ENCODE peak calls at places on chromosomes 16 and 17, in five cellular contexts. M, N, F, L and G are unnamed samples.

GRCh38 chr17:55587608-55588139 is 76.4 kb upstream of the SMIM36 start:
- DNase-seq in M (no peak), N (no peak), L (peak), F (peak), G (peak)

GRCh38 chr16:83900611-83901010 is 1.7 kb downstream of the MLYCD start:
- DNase-seq in F (no peak), N (no peak), M (no peak), L (no peak), G (peak)

GRCh38 chr16:72406390-72406789 is 234.4 kb upstream of the PMFBP1 start:
- DNase-seq in L (no peak), M (no peak), F (no peak), N (no peak), G (no peak)

GRCh38 chr17:82051776-82052637 is at the start of the genes GPS1 and RFNG:
- DNase-seq in F (peak), M (no peak), N (peak), L (peak), G (peak)

GRCh38 chr17:34892864-34893263 is 68.4 kb downstream of the CCT6B start:
- DNase-seq in L (no peak), F (no peak), N (peak), M (no peak), G (no peak)

GRCh38 chr17:77148959-77149510 is 8.3 kb downstream of the SEC14L1 start:
- DNase-seq in F (no peak), M (no peak), L (no peak), N (no peak), G (no peak)

GRCh38 chr17:61337247-61337812 is 62.3 kb upstream of the TBX2 start:
- DNase-seq in F (peak), M (no peak), L (no peak), N (no peak), G (no peak)

GRCh38 chr17:20234266-20234665 is 225.1 kb downstream of the SPECC1 start:
- DNase-seq in N (no peak), L (no peak), M (no peak), F (no peak), G (no peak)

GRCh38 chr16:23424292-23424958 is 28.6 kb downstream of the COG7 start:
- DNase-seq in M (no peak), L (no peak), N (no peak), F (no peak), G (no peak)

GRCh38 chr16:57689772-57690558 is 4.6 kb upstream of the DRC7 start:
- DNase-seq in M (no peak), L (peak), F (no peak), N (no peak), G (no peak)

GRCh38 chr16:77618951-77619350 is 103.4 kb upstream of the NUDT7 start:
- DNase-seq in L (no peak), F (no peak), N (no peak), M (no peak), G (no peak)

GRCh38 chr17:42354956-42355843 is 33.0 kb downstream of the STAT3 start:
- DNase-seq in M (no peak), L (peak), F (peak), N (no peak), G (peak)

GRCh38 chr16:81623365-81624102 is 155.6 kb upstream of the PLCG2 start:
- DNase-seq in N (no peak), F (peak), L (peak), M (no peak), G (peak)

GRCh38 chr17:64786337-64786736 is 124.2 kb upstream of the SMURF2 start:
- DNase-seq in N (no peak), M (no peak), L (no peak), F (no peak), G (no peak)

GRCh38 chr16:89308391-89309333 is 91.2 kb downstream of the ZNF778 start:
- DNase-seq in L (no peak), N (no peak), F (no peak), M (no peak), G (no peak)

GRCh38 chr16:89289428-89290395 is 72.2 kb downstream of the ZNF778 start:
- DNase-seq in M (no peak), L (peak), N (peak), F (peak), G (peak)

GRCh38 chr16:11354733-11355574 is 9.7 kb downstream of the RMI2 start:
- DNase-seq in M (no peak), N (no peak), L (peak), F (peak), G (peak)

GRCh38 chr17:69714659-69715058 is 300.2 kb downstream of the MAP2K6 start:
- DNase-seq in N (no peak), F (no peak), L (peak), M (no peak), G (peak)

GRCh38 chr17:54991567-54991966 is 23.0 kb downstream of the STXBP4 start:
- DNase-seq in N (no peak), M (no peak), F (no peak), L (no peak), G (no peak)

GRCh38 chr17:27381007-27381501 is 75.2 kb upstream of the KSR1 start:
- DNase-seq in L (peak), N (peak), M (peak), F (peak), G (peak)

GRCh38 chr17:46977348-46977747 is 1.7 kb downstream of the RPRML start:
- DNase-seq in L (no peak), F (peak), M (no peak), N (peak), G (peak)

GRCh38 chr17:19766421-19767270 is 18.5 kb upstream of the ALDH3A1 start:
- DNase-seq in N (peak), F (peak), M (peak), L (peak), G (peak)

GRCh38 chr16:69867796-69868565 is 83.2 kb upstream of the CLEC18A start:
- DNase-seq in L (peak), M (no peak), N (no peak), F (no peak), G (peak)

GRCh38 chr17:65609749-65610148 is 48.3 kb upstream of the AXIN2 start:
- DNase-seq in L (peak), F (peak), N (no peak), M (no peak), G (peak)

GRCh38 chr17:74605361-74605760 is 13.3 kb upstream of the CD300LD start:
- DNase-seq in M (peak), N (no peak), L (peak), F (peak), G (peak)

GRCh38 chr16:68452176-68452575 is 3.9 kb upstream of the SMPD3 start:
- DNase-seq in N (no peak), F (no peak), M (no peak), L (no peak), G (peak)

GRCh38 chr16:52649870-52650269 is 102.9 kb upstream of the TOX3 start:
- DNase-seq in N (no peak), F (no peak), M (no peak), L (no peak), G (no peak)

GRCh38 chr16:794091-794842 is 5.8 kb downstream of the CHTF18 start:
- DNase-seq in N (no peak), L (no peak), M (no peak), F (no peak), G (no peak)

GRCh38 chr17:68020451-68020779 is 15.1 kb upstream of the KPNA2 start:
- DNase-seq in M (no peak), N (no peak), L (peak), F (no peak), G (no peak)

GRCh38 chr16:23745263-23745662 is 9.6 kb upstream of the CHP2 start:
- DNase-seq in F (no peak), L (no peak), M (no peak), N (no peak), G (no peak)

GRCh38 chr16:57279780-57280638 is 4.5 kb downstream of the PLLP start:
- DNase-seq in F (no peak), L (no peak), M (no peak), N (no peak), G (no peak)

GRCh38 chr17:80910043-80910442 is 81.6 kb upstream of the CHMP6 start:
- DNase-seq in L (no peak), N (no peak), F (no peak), M (no peak), G (no peak)
- TF ChIP-seq CTCF in L (no peak), N (no peak), F (no peak), M (no peak), G (no peak)

DNA sequence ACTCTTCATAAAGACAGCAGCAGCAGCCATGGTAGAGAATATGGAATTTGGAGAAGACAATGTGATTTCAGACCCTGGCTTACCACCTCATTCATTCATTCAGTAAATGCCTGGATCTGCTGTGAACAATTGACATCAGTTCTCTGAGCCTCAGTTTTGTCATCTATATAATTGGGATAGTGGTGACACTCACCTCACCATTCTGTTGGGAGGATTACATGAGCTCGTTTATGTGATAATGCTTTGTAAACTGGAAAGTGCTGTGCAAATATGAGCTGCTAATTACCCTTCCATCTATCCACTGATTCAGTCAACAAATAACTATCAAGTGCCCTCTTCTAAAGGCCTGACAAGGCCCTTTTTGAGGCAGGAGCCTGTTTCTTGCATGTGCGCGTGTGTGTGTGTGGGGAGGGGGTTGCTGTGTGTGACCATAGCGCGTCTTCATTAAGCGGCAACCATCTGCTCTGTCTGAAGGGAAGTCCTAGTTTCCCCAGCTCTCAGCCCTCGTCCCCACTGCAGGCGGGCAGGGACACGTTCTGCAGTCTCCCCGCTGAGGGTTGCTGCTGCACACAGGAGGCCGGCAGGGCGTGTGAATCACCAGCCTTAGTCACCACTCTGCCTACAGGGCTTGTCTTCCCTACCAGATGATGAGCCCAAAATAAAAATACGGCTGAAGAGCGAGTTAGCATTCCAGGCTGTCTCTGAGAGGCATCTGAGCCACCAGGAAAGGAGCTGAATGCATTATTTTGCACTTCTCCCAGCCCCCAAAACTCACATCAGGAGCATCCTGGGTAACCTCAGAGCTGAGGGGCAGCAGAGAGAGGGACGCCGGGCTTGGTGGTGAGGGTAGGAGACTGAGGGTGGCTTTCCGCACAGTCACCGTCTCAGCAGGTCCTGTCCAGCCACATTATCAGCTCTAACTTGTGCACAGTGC is 19.9 kb downstream of the ARL4D start:
- DNase-seq in N (no peak), L (peak), F (peak), M (no peak), G (peak)
- TF ChIP-seq CTCF in N (no peak), L (peak), F (no peak), M (no peak), G (no peak)

GRCh38 chr16:87933140-87933495 is 3.2 kb downstream of the CA5A start:
- DNase-seq in F (no peak), L (no peak), N (no peak), M (no peak), G (no peak)

GRCh38 chr16:87927195-87927562 is 9.2 kb downstream of the CA5A start:
- DNase-seq in F (no peak), L (no peak), M (no peak), N (no peak), G (no peak)

GRCh38 chr16:87931504-87931903 is 4.8 kb downstream of the CA5A start:
- DNase-seq in L (no peak), N (no peak), M (no peak), F (peak), G (peak)

GRCh38 chr16:87929986-87930385 is 6.3 kb downstream of the CA5A start:
- DNase-seq in L (no peak), F (no peak), M (no peak), N (no peak), G (no peak)

GRCh38 chr16:87930456-87930855 is 5.9 kb downstream of the CA5A start:
- DNase-seq in M (no peak), F (peak), N (no peak), L (no peak), G (peak)
- TF ChIP-seq CTCF in M (no peak), F (peak), N (peak), L (peak), G (peak)

GRCh38 chr17:16104189-16104588 is 104.6 kb downstream of the TTC19 start:
- DNase-seq in M (no peak), N (no peak), L (no peak), F (no peak), G (no peak)

GRCh38 chr17:16101440-16101839 is 101.8 kb downstream of the TTC19 start:
- DNase-seq in N (no peak), M (no peak), L (no peak), F (no peak), G (no peak)

GRCh38 chr17:16106161-16106891 is 106.7 kb downstream of the TTC19 start:
- DNase-seq in F (peak), M (no peak), L (peak), N (no peak), G (peak)

GRCh38 chr17:16100737-16101400 is 101.2 kb downstream of the TTC19 start:
- DNase-seq in M (no peak), N (no peak), F (peak), L (peak), G (peak)
- TF ChIP-seq CTCF in M (no peak), N (no peak), F (peak), L (no peak), G (peak)

GRCh38 chr17:50573866-50574571 is 13.5 kb downstream of the CACNA1G start:
- DNase-seq in N (no peak), L (no peak), M (no peak), F (no peak), G (no peak)

GRCh38 chr17:50576864-50577263 is 16.3 kb downstream of the CACNA1G start:
- DNase-seq in L (no peak), M (no peak), F (no peak), N (no peak), G (no peak)

GRCh38 chr17:50577451-50577954 is 17.0 kb downstream of the CACNA1G start:
- DNase-seq in M (no peak), F (no peak), N (no peak), L (no peak), G (no peak)

GRCh38 chr17:50578173-50578572 is 17.7 kb downstream of the CACNA1G start:
- DNase-seq in N (no peak), F (no peak), L (no peak), M (no peak), G (no peak)

DNA sequence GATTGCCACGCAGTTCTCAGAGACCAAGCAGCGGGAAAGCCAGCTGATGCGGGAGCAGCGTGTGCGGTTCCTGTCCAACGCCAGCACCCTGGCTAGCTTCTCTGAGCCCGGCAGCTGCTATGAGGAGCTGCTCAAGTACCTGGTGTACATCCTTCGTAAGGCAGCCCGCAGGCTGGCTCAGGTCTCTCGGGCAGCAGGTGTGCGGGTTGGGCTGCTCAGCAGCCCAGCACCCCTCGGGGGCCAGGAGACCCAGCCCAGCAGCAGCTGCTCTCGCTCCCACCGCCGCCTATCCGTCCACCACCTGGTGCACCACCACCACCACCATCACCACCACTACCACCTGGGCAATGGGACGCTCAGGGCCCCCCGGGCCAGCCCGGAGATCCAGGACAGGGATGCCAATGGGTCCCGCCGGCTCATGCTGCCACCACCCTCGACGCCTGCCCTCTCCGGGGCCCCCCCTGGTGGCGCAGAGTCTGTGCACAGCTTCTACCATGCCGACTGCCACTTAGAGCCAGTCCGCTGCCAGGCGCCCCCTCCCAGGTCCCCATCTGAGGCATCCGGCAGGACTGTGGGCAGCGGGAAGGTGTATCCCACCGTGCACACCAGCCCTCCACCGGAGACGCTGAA is 15.2 kb downstream of the CACNA1G start:
- DNase-seq in L (no peak), F (no peak), M (no peak), N (no peak), G (no peak)
- TF ChIP-seq CTCF in L (no peak), F (no peak), M (no peak), N (no peak), G (no peak)

DNA sequence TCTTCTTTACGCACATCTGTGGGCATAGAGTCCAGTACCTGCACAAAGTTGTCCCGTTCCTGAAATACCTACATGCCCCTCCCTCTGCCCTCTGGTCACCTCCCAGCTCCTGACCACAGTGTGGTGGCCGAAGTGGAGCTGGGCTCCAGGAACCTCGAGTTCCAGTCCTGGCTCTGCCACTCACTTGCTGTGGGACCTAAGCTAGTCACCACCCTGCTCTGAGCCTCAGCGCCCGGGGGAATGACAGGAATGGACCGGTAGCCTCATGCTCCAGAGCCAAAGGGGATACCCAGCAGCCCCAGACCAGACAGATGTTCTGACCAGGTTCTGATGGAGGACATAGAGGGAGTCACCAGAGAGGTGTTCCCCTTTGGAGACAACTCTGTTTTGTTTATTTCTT is 26.7 kb upstream of the ITGA3 start:
- DNase-seq in N (no peak), L (no peak), M (no peak), F (no peak), G (no peak)
- TF ChIP-seq CTCF in N (no peak), L (no peak), M (no peak), F (no peak), G (no peak)

DNA sequence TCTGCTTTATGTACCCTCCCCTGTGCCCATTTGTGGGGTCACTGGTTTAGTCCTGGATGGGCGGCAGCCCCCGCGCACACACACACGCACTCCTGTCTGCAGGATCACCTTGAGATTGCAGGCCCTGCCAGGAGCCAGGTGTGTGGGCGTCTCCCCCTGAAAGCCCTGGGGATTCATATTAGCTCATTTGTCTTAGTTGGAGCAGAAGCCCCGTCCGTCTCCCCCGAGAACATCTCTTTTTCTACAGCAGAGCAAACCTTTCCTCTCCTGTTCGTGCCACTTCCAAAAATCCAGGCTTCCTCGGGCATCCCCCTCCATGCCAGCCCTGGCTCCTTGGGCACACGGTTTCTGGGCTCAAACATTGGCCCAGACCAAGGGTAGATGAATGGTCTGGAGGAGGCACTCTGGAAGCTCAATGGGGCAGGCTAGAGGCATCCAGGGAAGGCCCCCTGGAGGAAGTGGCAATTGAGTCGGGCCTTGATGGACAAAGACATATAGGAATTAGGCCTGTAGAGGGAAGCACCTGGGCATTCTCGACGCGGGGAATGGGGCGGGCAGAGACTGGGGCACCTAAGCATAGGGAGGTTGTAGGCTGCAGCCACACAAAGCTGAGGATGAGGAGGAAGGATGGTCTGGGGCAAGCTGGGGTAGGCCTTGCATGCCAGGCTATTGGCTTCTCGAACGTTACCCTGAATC is 218.5 kb upstream of the GSE1 start:
- DNase-seq in N (no peak), M (peak), F (no peak), L (no peak), G (no peak)
- TF ChIP-seq CTCF in N (no peak), M (no peak), F (no peak), L (no peak), G (no peak)